ENCODE peak calls at places on chromosome 1, in nine cellular contexts. M is tibial nerve, D is A549, K is sigmoid colon, V is ovary, G is H1, W is stomach, H is K562, J is transverse colon. L is an unnamed sample.
A peak's percentile ranks its signal among the peaks of the same experiment; 100 is the strongest.

GRCh38 chr1:214559079-214559478 is 7.7 kb upstream of the PTPN14 start:
- DNase-seq in J (no peak), K (no peak), V (no peak), W (no peak), G (no peak), M (no peak), H (no peak), D (no peak), L (no peak)

GRCh38 chr1:25837253-25837875 is 17.6 kb downstream of the MTFR1L start:
- DNase-seq in V (no peak), J (no peak), W (no peak), H (no peak), M (no peak), K (no peak), D (peak; percentile 14), G (no peak), L (no peak)

GRCh38 chr1:11796036-11796828 is 9.5 kb downstream of the MTHFR start:
- DNase-seq in D (no peak), M (no peak), V (peak; percentile 72), G (no peak), K (peak; percentile 65), J (no peak), W (no peak), H (peak; percentile 66), L (no peak)

GRCh38 chr1:156119503-156120209 is 5.1 kb downstream of the LMNA start:
- DNase-seq in H (peak; percentile 71), W (no peak), V (peak; percentile 40), G (no peak), D (no peak), J (peak; percentile 69), K (peak; percentile 86), M (no peak), L (no peak)

GRCh38 chr1:87140831-87141540 is 187.7 kb upstream of the LMO4 start:
- DNase-seq in V (no peak), G (no peak), H (no peak), D (peak; percentile 12), W (no peak), K (no peak), M (no peak), J (no peak), L (no peak)

GRCh38 chr1:171140466-171140865 is 44.6 kb upstream of the FMO2 start:
- DNase-seq in H (no peak), W (no peak), V (peak; percentile 21), J (no peak), G (no peak), D (no peak), K (peak; percentile 70), M (peak; percentile 59), L (no peak)

GRCh38 chr1:159008744-159009188 is 941 bp upstream of the IFI16 start:
- DNase-seq in H (no peak), V (no peak), M (no peak), K (no peak), G (no peak), W (no peak), J (peak; percentile 49), D (no peak), L (no peak)

GRCh38 chr1:182111496-182111895 is 50.0 kb upstream of the ZNF648 start:
- DNase-seq in V (no peak), K (no peak), M (no peak), G (no peak), J (peak; percentile 48), W (peak; percentile 93), D (no peak), H (no peak), L (no peak)

GRCh38 chr1:215710340-215710971 is 143.4 kb downstream of the KCTD3 start:
- DNase-seq in G (peak; percentile 13), K (no peak), J (no peak), D (peak; percentile 64), M (no peak), H (peak; percentile 57), W (no peak), V (no peak), L (no peak)

GRCh38 chr1:20732071-20732587 is 374 bp downstream of the SH2D5 start:
- DNase-seq in J (peak; percentile 47), K (no peak), M (no peak), G (peak; percentile 56), W (peak; percentile 62), V (peak; percentile 61), D (peak; percentile 69), H (no peak), L (no peak)

GRCh38 chr1:19009126-19009881 is 52.8 kb upstream of the IFFO2 start:
- DNase-seq in V (no peak), G (no peak), K (no peak), D (no peak), H (no peak), J (no peak), W (no peak), M (no peak), L (no peak)

GRCh38 chr1:19006837-19007271 is 50.4 kb upstream of the IFFO2 start:
- DNase-seq in M (no peak), H (no peak), D (no peak), V (no peak), K (no peak), G (no peak), J (no peak), W (no peak), L (no peak)

GRCh38 chr1:19009882-19010321 is 53.4 kb upstream of the IFFO2 start:
- DNase-seq in K (no peak), M (no peak), H (no peak), G (peak; percentile 57), W (no peak), D (peak; percentile 96), J (no peak), V (no peak), L (no peak)

GRCh38 chr1:19006000-19006399 is 49.5 kb upstream of the IFFO2 start:
- DNase-seq in J (no peak), W (no peak), K (no peak), D (peak; percentile 36), M (no peak), V (no peak), G (no peak), H (no peak), L (no peak)

GRCh38 chr1:19007491-19008441 is 51.3 kb upstream of the IFFO2 start:
- DNase-seq in V (no peak), K (no peak), H (no peak), G (no peak), M (no peak), W (peak; percentile 52), J (no peak), D (peak; percentile 92), L (no peak)
- TF ChIP-seq POLR2A in V (no peak), K (no peak), H (no peak), G (no peak), M (no peak), W (no peak), J (no peak), D (no peak), L (no peak)

DNA sequence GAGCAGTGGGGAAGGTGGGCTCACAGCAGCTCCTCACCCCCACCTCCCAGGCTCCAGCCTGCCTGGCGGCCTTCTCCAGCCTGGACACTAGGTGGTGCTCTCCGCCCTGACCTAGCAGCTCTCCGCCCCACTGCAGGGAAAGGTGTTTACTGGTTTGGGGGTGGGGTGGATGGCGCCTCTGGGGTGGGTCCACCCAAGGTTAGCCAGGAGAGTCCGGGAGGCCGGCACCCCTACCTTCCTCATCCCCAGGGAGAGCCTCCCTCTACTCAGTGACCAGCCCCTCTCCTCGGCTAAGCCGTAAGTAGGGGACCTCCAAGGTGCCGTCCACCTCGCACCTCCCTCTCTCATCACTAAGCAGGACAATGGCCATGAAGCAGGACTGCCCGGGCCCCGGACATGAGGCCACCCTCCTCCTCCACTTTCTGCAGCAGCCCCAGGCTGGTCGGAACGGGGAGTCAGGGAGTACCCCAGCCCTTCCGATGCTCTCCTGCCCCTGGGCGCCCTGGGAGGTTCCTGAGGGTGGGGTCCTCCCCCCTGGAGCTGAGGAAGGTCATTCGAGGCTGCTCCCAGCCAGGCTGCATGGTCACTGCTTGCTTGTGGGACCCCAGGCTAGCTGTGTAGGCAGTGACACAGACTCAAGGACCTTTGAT is 101.4 kb upstream of the VAMP3 start:
- DNase-seq in W (peak; percentile 56), D (peak; percentile 45), H (peak; percentile 91), V (no peak), K (no peak), J (peak; percentile 41), G (peak; percentile 43), M (peak; percentile 47), L (no peak)
- TF ChIP-seq CTCF in W (no peak), D (peak; percentile 70), H (peak; percentile 93), V (peak; percentile 33), K (peak; percentile 42), J (peak; percentile 80), G (peak; percentile 94), M (peak; percentile 80), L (peak; percentile 76)

DNA sequence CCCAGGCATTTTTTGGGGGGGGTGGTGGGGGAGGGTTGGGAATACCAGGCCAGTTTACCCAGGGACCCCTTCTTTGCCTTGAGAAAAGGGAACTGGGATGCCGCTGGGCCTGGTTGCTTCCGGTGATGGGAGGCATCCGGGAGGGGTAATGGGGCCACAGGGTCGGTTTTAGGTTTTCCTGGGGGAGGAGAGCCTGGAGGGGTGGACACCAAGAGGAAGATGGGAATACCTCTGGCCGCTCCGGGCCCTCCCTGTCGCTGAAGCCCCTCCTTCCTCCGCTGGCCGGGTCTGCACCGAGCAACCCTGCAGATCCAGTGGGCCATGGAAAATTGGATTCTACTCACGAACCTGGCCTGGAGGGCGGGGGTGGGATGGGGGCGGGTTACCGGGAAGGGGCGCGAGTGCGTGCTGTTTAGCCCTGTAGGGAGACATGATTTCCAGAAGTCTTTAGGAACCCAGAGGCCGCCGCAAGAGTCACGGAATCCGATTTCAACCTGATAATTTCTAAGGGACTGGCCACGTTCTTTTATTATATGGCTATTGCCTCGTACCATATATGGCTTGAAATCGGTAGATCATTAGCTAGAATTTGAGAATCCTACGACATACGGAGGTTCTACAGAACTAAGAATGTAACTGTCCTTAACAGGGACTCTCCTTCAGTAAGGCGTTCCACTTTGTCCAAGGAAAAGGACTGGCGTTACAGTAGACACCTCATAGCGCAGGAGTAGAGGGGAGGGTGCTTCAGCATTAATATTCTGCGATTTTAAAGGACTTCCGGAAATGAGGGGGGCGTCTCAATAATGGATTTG is 768 bp downstream of the AKIRIN1 start:
- DNase-seq in J (peak; percentile 37), V (no peak), D (peak; percentile 25), W (peak; percentile 27), K (peak; percentile 79), M (no peak), H (peak; percentile 75), G (no peak), L (no peak)
- TF ChIP-seq EP300 in J (no peak), V (no peak), D (no peak), W (no peak), K (no peak), M (no peak), H (no peak), G (no peak), L (no peak)

DNA sequence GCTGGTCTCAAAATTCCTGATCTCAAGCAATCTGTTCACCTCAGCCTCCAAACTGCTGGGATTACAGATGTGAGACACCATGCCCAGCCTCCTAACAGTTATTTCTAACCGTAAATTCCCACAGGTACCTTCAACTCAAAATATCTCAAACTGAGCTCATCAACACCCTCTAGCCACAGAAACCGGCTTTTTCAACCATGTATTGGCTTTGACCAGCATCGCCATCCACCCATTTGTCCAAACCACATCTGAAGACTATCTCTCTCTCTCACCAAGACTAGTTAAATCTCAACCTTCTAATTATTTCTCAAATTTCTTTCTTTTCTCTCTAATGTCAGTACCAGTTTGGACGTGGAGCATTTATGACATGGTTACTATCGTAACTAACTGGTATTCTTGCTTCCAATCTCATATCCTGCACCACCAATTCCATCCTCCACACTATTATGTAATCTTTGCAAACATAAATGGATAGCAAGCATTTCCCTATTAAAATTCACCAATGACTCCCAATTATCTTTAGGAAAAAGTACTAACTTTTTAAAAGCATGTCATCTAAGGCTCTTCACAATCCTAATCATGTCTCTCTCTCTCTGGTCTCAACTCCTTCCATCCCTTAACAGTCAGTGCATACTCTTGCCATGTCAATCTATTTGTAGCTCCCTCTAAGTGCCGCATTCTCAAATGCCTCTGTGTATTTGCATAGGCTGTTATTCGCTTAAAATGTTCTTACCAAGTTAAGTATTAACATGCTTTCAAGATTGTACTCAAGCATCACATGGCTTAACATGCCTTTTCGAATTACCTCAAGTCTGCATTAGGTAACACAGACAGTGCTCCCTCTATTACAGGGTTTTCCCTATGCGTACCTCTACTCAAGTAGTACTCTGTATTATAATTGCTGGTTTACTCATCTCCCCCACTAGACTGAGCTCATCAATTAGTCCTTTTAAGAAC is 18.1 kb downstream of the RSBN1 start:
- DNase-seq in V (no peak), K (no peak), M (no peak), J (no peak), W (no peak), G (no peak), D (peak; percentile 13), H (no peak), L (no peak)
- TF ChIP-seq POLR2A in V (no peak), K (no peak), M (no peak), J (no peak), W (no peak), G (no peak), D (no peak), H (no peak), L (no peak)